ENCODE peak calls at places on chromosome 14, in four cellular contexts. One of them, this sample, is unnamed.

GRCh38 chr14:64639340-64639821 is 64.8 kb upstream of the PLEKHG3 start:
- DNase-seq in A549: no peak
- DNase-seq in ovary: no peak
- DNase-seq in tibial nerve: no peak
- DNase-seq in this sample: no peak

GRCh38 chr14:28012629-28013415 is 753.8 kb upstream of the FOXG1 start:
- DNase-seq in ovary: no peak
- DNase-seq in A549: no peak
- DNase-seq in tibial nerve: no peak
- DNase-seq in this sample: no peak

GRCh38 chr14:89681086-89682018 is 264.3 kb upstream of the FOXN3 start:
- DNase-seq in tibial nerve: no peak
- DNase-seq in A549: no peak
- DNase-seq in ovary: no peak
- DNase-seq in this sample: no peak

GRCh38 chr14:39218171-39218769 is 15.4 kb upstream of the MIA2 start:
- DNase-seq in ovary: no peak
- DNase-seq in A549: peak
- DNase-seq in tibial nerve: no peak
- DNase-seq in this sample: no peak

GRCh38 chr14:104393199-104393897 is 186.2 kb upstream of the C14orf180 start:
- DNase-seq in tibial nerve: no peak
- DNase-seq in ovary: no peak
- DNase-seq in A549: no peak
- DNase-seq in this sample: no peak

GRCh38 chr14:31884776-31885379 is 192.2 kb upstream of the ARHGAP5 start:
- DNase-seq in tibial nerve: no peak
- DNase-seq in ovary: no peak
- DNase-seq in A549: no peak
- DNase-seq in this sample: no peak

GRCh38 chr14:100147181-100147631 is 12.2 kb downstream of the DEGS2 start:
- DNase-seq in A549: no peak
- DNase-seq in ovary: no peak
- DNase-seq in tibial nerve: no peak
- DNase-seq in this sample: no peak

GRCh38 chr14:50036211-50036610 is 80.2 kb downstream of the VCPKMT start:
- DNase-seq in tibial nerve: no peak
- DNase-seq in ovary: no peak
- DNase-seq in A549: no peak
- DNase-seq in this sample: no peak

GRCh38 chr14:96380735-96381134 is 11.2 kb upstream of the AK7 start:
- DNase-seq in A549: no peak
- DNase-seq in tibial nerve: no peak
- DNase-seq in ovary: no peak
- DNase-seq in this sample: peak

GRCh38 chr14:67764496-67764895 is 51.9 kb downstream of the ZFYVE26 start:
- DNase-seq in A549: peak
- DNase-seq in tibial nerve: no peak
- DNase-seq in ovary: no peak
- DNase-seq in this sample: no peak

GRCh38 chr14:71625175-71625574 is 307.1 kb upstream of the RGS6 start:
- DNase-seq in tibial nerve: no peak
- DNase-seq in A549: no peak
- DNase-seq in ovary: no peak
- DNase-seq in this sample: no peak

GRCh38 chr14:56324831-56325230 is 206.6 kb downstream of the PELI2 start:
- DNase-seq in tibial nerve: no peak
- DNase-seq in A549: no peak
- DNase-seq in ovary: no peak
- DNase-seq in this sample: no peak

GRCh38 chr14:105481886-105482454 is 4.7 kb upstream of the CRIP1 start:
- DNase-seq in ovary: peak
- DNase-seq in tibial nerve: peak
- DNase-seq in A549: peak
- DNase-seq in this sample: peak

GRCh38 chr14:105482486-105483110 is 4.1 kb upstream of the CRIP1 start:
- DNase-seq in A549: no peak
- DNase-seq in tibial nerve: no peak
- DNase-seq in ovary: no peak
- DNase-seq in this sample: no peak

GRCh38 chr14:105484997-105485393 is 1.7 kb upstream of the CRIP1 start:
- DNase-seq in A549: no peak
- DNase-seq in tibial nerve: no peak
- DNase-seq in ovary: no peak
- DNase-seq in this sample: no peak

GRCh38 chr14:105484069-105484996 is 2.4 kb upstream of the CRIP1 start:
- DNase-seq in A549: peak
- DNase-seq in ovary: no peak
- DNase-seq in tibial nerve: no peak
- DNase-seq in this sample: no peak

DNA sequence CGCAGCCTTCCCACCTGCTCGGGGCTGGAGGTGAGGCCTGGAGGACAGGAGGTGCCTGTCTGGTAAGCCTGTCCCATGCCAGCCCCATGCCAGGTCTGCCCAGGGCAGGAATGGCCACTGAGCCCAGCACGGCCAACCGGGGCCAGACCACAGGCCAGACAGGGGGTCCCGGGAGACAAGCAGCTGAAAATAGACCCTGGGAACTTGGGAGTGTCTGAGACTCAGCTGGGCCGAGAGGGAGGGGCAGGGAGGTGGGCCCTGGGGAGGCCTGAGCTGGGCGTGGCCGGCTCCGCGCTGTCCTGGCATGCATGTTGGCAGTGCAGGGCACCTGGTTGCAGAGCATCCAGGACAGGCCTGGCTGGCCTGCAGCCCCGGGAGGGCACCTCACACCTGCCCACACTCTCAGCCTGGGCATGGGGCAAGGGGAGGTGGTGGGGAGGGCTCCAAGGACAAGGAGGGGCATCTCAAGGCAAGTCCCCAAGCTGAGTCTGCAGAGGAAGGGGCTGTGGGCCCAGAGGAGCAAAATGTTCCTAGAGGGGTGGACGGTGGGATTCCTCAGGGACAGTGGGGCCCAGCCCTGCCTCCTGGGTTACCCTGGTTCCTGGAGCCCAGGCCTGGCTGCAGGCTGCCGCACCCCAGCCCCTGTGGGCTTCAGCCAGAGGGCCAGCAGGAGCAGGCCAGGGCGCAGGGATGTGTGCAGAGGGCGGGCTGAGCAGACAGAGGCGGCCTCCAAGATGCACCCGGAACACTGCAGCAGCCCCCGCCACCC is 3.2 kb upstream of the CRIP1 start:
- DNase-seq in ovary: no peak
- DNase-seq in A549: peak
- DNase-seq in tibial nerve: no peak
- DNase-seq in this sample: no peak
- TF ChIP-seq EP300 in ovary: no peak
- TF ChIP-seq EP300 in A549: no peak
- TF ChIP-seq EP300 in tibial nerve: no peak
- TF ChIP-seq EP300 in this sample: no peak

GRCh38 chr14:83133986-83134664 is 1600.5 kb upstream of the SEL1L start:
- DNase-seq in A549: no peak
- DNase-seq in ovary: no peak
- DNase-seq in tibial nerve: no peak
- DNase-seq in this sample: no peak
- TF ChIP-seq EP300 in A549: no peak
- TF ChIP-seq EP300 in ovary: no peak
- TF ChIP-seq EP300 in tibial nerve: no peak
- TF ChIP-seq EP300 in this sample: no peak

DNA sequence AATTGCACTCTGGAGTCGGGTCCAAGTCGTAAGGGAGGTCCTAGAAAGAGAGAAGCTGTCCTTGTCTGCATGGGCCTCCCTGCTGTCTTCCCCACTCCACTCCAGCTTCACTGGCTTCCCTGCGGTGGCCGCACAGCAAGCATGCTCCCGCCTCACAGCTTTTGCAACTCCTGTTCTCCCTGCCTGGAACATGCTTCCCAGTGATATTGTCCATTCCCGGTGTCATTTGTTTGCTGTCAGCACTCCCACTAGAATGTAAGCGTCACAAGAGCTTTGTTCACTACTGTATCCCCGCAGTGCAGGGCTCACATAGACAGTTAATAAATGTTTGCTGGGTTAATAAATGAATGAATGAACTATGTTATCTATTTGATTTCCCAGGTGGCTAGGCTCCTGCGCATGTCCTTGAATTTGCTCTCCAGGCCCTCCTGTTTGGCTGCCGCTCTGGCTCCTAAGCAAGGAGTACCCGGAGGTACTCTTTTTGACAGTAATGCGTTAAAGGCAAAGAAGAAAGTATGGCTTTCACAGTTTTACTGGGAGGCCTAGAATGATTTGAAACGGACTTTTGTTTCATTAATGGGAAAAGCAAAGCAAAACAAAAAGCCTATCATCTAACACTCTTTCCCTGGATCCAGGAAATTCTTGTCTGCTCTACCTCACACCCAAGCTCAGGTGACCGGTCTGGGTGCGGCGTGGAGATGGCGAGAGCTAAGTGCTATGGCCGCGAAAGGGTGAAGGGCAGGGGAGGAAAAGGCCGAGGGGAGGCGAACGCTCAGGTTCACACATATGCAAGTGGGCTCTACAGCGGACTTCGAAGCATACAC is 6.2 kb upstream of the SLC7A7 start:
- DNase-seq in ovary: no peak
- DNase-seq in A549: peak
- DNase-seq in tibial nerve: no peak
- DNase-seq in this sample: no peak
- TF ChIP-seq EP300 in ovary: no peak
- TF ChIP-seq EP300 in A549: no peak
- TF ChIP-seq EP300 in tibial nerve: no peak
- TF ChIP-seq EP300 in this sample: no peak

DNA sequence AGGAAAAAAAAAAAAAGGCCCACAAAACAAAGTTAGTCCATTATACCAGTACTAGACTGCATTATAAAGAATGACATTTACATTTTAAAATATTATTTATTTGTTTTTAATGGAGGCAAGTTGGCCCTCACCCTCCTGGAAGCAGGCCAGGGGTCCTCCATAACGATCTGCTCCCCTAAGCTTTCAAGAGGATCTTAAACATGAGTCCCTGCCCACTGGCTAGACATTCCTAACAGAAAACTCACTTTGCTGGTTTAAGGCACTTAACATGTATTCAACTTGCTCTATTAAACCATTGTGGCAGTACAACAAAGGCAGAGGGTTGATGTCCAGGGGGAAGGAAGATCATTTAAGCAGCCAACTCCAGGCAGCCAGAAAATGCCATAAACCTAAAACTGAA is 111.4 kb downstream of the STXBP6 start:
- DNase-seq in A549: no peak
- DNase-seq in ovary: no peak
- DNase-seq in tibial nerve: no peak
- DNase-seq in this sample: no peak
- TF ChIP-seq EP300 in A549: no peak
- TF ChIP-seq EP300 in ovary: no peak
- TF ChIP-seq EP300 in tibial nerve: no peak
- TF ChIP-seq EP300 in this sample: no peak

DNA sequence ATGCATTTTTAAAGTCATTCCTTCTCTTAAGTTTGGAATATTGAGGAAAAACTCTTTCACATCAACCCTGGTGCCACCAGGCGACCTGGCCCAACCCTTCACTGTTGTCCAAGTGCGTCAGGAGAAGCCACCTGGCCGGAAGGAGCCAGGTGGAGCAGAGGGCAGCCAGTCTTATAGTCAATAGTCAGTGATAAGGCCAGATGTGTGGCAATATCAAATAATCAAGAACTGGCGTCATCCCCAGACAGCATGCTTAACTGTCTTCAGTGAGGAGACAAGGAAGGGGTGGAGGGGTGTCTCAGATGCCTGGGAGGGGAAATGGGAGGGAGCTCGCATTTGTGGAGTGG is 49.1 kb upstream of the FOS start:
- DNase-seq in tibial nerve: no peak
- DNase-seq in A549: no peak
- DNase-seq in ovary: no peak
- DNase-seq in this sample: no peak
- TF ChIP-seq EP300 in tibial nerve: no peak
- TF ChIP-seq EP300 in A549: no peak
- TF ChIP-seq EP300 in ovary: no peak
- TF ChIP-seq EP300 in this sample: no peak

GRCh38 chr14:36284971-36285595 is 35.4 kb downstream of the MBIP start:
- DNase-seq in tibial nerve: no peak
- DNase-seq in ovary: no peak
- DNase-seq in A549: no peak
- DNase-seq in this sample: no peak

GRCh38 chr14:36293824-36294223 is 26.6 kb downstream of the MBIP start:
- DNase-seq in ovary: no peak
- DNase-seq in tibial nerve: no peak
- DNase-seq in A549: no peak
- DNase-seq in this sample: no peak

GRCh38 chr14:36289954-36290353 is 30.5 kb downstream of the MBIP start:
- DNase-seq in A549: no peak
- DNase-seq in ovary: no peak
- DNase-seq in tibial nerve: no peak
- DNase-seq in this sample: no peak

GRCh38 chr14:36288496-36288895 is 31.9 kb downstream of the MBIP start:
- DNase-seq in tibial nerve: no peak
- DNase-seq in A549: no peak
- DNase-seq in ovary: no peak
- DNase-seq in this sample: no peak
- TF ChIP-seq EP300 in tibial nerve: no peak
- TF ChIP-seq EP300 in A549: no peak
- TF ChIP-seq EP300 in ovary: no peak
- TF ChIP-seq EP300 in this sample: no peak

DNA sequence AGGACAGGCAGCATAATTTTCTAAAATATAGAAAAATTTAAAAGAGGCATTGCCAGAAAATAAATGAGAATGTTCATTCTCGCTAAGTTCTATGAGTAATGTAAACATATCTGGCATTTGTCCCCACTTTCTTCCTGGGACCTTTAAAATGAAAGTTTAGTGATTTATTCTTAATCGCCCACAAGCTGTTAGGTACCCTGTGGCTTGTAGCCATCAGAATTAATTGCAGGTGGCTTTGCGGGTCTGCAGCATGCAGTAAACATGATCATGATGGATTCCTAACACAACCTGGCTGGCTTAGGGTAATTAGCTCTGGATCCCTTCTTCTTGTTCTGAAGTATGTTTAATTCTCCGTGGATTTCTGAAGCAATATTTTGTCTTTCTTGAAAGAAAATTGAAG is 103.5 kb upstream of the FRMD6 start:
- DNase-seq in tibial nerve: no peak
- DNase-seq in A549: no peak
- DNase-seq in ovary: no peak
- DNase-seq in this sample: no peak
- TF ChIP-seq EP300 in tibial nerve: no peak
- TF ChIP-seq EP300 in A549: no peak
- TF ChIP-seq EP300 in ovary: no peak
- TF ChIP-seq EP300 in this sample: no peak

This sample was measured in esophagus muscularis mucosa.